ENCODE peak calls at places on chromosomes 16 and 17, in ten cellular contexts. Y is cardiac muscle cell, M is lung, Z is mammary epithelial cell, B is Peyer's patch, P is MM.1S, V is cardiac fibroblast, Q is brain microvascular endothelial cell, G is left lung, K is thoracic aorta. L is an unnamed sample.

GRCh38 chr16:87764600-87765472 is 950 bp downstream of the KLHDC4 start:
- DNase-seq in V (no peak), K (no peak), B (no peak), Y (no peak), P (peak), G (no peak), M (no peak), Z (no peak), Q (no peak), L (no peak)

GRCh38 chr16:67641779-67642708 is 2.9 kb upstream of the CARMIL2 start:
- DNase-seq in Q (no peak), Y (peak), M (peak), P (no peak), K (no peak), V (peak), G (no peak), Z (peak), B (no peak), L (peak)

GRCh38 chr17:34610038-34610437 is 30.7 kb downstream of the TMEM132E start:
- DNase-seq in M (no peak), Y (no peak), G (no peak), Z (no peak), P (no peak), Q (no peak), B (no peak), V (no peak), K (no peak), L (no peak)

GRCh38 chr17:18191967-18192366 is 8.3 kb downstream of the ALKBH5 start:
- DNase-seq in K (no peak), Z (no peak), Q (no peak), Y (no peak), B (no peak), V (no peak), M (no peak), G (no peak), P (no peak), L (no peak)

GRCh38 chr17:77273397-77274136 is 132.8 kb downstream of the SEC14L1 start:
- DNase-seq in P (no peak), Y (no peak), V (no peak), B (no peak), G (no peak), K (no peak), Z (no peak), M (no peak), Q (no peak), L (no peak)

GRCh38 chr17:8190506-8190905 is 526 bp upstream of the BORCS6 start:
- DNase-seq in Z (no peak), K (no peak), P (no peak), B (no peak), G (no peak), Y (no peak), V (no peak), Q (no peak), M (no peak), L (no peak)

GRCh38 chr17:64635647-64636305 is 26.3 kb downstream of the SMURF2 start:
- DNase-seq in V (peak), M (no peak), Y (peak), K (no peak), Z (peak), G (no peak), P (peak), B (no peak), Q (no peak), L (no peak)

GRCh38 chr16:13110124-13110796 is 208.9 kb downstream of the SHISA9 start:
- DNase-seq in Y (no peak), K (peak), B (no peak), M (no peak), G (no peak), Z (peak), V (no peak), Q (no peak), P (no peak), L (no peak)

GRCh38 chr17:8855477-8856204 is 11.8 kb downstream of the PIK3R6 start:
- DNase-seq in M (no peak), Q (no peak), K (no peak), Z (no peak), P (no peak), Y (no peak), V (no peak), B (no peak), G (no peak), L (no peak)

GRCh38 chr17:80214878-80215210 is 5.3 kb downstream of the SGSH start:
- DNase-seq in B (no peak), G (peak), M (no peak), K (no peak), P (no peak), Q (no peak), Y (no peak), Z (no peak), V (no peak), L (no peak)

GRCh38 chr16:87182759-87183158 is 134.4 kb downstream of the C16orf95 start:
- DNase-seq in V (no peak), G (no peak), Y (no peak), B (no peak), P (no peak), M (no peak), Q (no peak), K (no peak), Z (no peak), L (no peak)

GRCh38 chr16:26019406-26019805 is 327.6 kb downstream of the HS3ST4 start:
- DNase-seq in B (no peak), Z (no peak), V (no peak), G (no peak), Q (no peak), P (no peak), K (no peak), M (no peak), Y (no peak), L (no peak)

GRCh38 chr17:59165933-59166342 is 10.4 kb downstream of the PRR11 start:
- DNase-seq in V (peak), P (peak), Z (peak), M (no peak), G (no peak), B (no peak), Y (peak), K (no peak), Q (peak), L (peak)

DNA sequence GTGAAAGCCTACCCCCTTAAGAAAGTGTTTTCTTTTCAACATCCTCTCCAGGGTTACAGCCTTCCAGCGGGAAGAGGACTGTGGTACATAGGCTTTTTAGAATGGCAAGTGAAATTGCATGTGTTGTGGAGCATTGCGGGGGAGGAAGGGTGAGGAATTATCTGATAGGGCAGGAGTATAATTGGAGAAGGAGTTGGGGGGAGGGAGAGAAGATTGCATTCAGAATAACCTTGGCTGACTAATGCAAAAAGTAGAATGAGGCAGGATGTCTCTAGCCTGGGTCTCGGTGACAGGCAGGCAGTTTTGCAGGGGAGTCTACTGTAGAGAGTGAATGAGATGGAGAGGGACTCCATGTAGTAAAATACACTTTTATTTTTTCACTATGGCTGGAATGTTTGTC is 2.4 kb upstream of the CDH8 start:
- DNase-seq in Q (no peak), Z (no peak), G (no peak), P (no peak), K (no peak), B (no peak), V (no peak), M (no peak), Y (no peak), L (no peak)
- H3K4me3 ChIP-seq in Q (no peak), Z (no peak), G (no peak), P (no peak), K (no peak), B (no peak), V (no peak), M (no peak), Y (no peak), L (no peak)

DNA sequence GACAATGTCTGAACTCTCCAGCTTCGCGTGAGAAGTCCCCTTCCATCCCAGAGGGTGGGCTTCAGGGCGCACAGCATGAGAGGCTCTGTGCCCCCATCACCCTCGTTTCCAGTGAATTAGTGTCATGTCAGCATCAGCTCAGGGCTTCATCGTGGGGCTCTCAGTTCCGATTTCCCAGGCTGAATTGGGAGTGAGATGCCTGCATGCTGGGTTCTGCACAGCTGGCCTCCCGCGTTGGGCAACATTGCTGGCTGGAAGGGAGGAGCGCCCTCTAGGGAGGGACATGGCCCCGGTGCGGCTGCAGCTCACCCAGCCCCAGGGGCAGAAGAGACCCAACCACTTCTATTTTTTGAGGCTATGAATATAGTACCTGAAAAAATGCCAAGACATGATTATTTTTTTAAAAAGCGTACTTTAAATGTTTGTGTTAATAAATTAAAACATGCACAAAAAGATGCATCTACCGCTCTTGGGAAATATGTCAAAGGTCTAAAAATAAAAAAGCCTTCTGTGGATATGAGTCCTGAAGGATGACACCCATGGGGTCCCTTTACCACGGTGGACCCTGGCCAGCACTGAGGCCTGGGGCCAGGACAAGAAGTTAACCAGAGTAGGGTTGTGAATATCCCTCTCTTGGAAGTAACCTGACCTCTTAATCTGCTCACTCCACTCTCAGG is 10.5 kb upstream of the ITGAD start:
- DNase-seq in V (peak), K (no peak), Z (peak), M (peak), B (peak), Y (peak), Q (peak), G (peak), P (peak), L (no peak)
- TF ChIP-seq CTCF in V (peak), K (peak), Z (peak), M (peak), B (peak), Y (peak), Q (peak), G (peak), P (peak), L (peak)

DNA sequence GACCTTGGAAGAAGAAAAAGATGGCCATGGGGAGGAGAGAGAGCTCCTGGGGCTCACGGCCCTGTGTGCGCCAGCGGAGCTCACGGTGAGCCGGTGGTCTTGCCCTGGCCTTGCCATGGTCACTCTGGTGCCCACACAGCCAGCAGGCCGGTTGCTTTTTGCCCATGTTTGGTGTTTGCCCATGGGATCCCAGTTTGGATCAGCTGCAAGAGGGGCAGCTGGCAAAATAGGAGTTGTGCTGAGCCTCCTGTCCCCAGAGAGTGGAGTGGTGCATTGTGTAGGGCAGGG is 1.6 kb downstream of the NHERF1 start:
- DNase-seq in P (no peak), M (no peak), Q (no peak), Z (no peak), K (no peak), G (peak), Y (no peak), V (no peak), B (no peak), L (no peak)
- H3K4me3 ChIP-seq in P (peak), M (peak), Q (peak), Z (peak), K (peak), G (peak), Y (peak), V (peak), B (peak), L (peak)

DNA sequence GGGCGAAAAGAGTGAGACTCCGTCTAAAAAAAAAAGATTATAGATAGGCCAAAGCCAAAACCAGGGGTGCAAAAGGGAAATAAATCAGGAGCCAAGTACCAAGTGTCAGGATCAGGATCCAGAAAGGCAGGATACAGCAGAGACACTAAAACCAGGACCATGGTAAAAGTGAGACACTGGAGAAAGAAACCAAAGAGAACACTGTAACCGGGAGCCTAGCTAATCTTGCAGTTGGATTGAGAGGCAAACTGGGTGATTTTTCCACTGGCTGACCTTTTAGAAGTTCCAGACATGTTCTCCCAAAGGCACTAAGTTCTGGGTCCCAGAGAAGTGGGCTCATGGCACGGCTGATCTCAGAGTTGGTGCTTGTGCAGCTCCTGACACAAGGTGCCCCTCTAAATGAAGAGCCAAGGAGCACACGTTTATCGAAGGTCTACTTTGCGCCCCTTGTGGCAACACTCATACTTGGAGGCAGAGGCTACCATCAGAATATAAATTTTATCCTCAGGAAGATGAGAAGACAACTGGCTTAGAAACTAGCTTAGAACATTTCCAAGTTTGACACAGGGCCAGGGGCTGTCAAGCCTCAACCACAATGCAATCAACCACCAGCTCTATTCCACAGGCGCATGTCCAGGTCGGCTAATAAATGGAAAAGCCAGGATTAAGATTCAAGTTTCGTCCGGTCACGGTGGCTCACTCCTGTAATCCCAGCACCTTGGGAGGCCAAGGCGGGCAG is 27.5 kb upstream of the HELZ start:
- DNase-seq in V (no peak), K (no peak), Q (no peak), P (no peak), G (no peak), Y (peak), Z (no peak), B (no peak), M (no peak), L (no peak)
- TF ChIP-seq CTCF in V (peak), K (no peak), Q (peak), P (no peak), G (no peak), Y (peak), Z (peak), B (no peak), M (no peak), L (no peak)

DNA sequence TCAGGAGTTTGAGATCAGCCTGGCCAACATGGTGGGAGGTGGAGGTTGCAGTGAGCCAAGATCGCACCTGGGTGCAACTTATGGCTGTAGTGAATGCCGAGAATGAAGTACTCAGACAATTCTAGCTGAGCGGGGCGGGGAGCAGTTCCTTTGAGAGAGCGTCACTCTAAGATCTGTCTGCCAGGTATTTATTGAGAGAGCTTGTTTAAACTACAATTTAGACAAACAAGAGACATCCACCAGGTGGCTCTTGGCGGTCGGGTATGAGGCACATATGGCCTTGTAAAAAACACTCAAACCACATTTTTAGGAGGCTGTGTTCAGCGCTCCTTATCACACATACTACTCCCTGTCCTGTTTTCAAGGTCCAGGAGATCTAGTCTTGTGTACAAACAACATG is 40.6 kb upstream of the CDH1 start:
- DNase-seq in P (no peak), Y (no peak), K (no peak), G (no peak), Q (no peak), M (no peak), V (no peak), Z (no peak), B (no peak), L (peak)
- H3K4me3 ChIP-seq in P (no peak), Y (no peak), K (no peak), G (no peak), Q (no peak), M (no peak), V (no peak), Z (no peak), B (no peak), L (no peak)

GRCh38 chr17:38879878-38880727 is 10.2 kb downstream of the LASP1 start:
- DNase-seq in Q (peak), P (peak), G (no peak), V (peak), M (no peak), Z (peak), Y (peak), K (no peak), B (no peak), L (no peak)
- TF ChIP-seq CTCF in Q (no peak), P (no peak), G (no peak), V (no peak), M (no peak), Z (no peak), Y (no peak), K (no peak), B (no peak), L (no peak)

DNA sequence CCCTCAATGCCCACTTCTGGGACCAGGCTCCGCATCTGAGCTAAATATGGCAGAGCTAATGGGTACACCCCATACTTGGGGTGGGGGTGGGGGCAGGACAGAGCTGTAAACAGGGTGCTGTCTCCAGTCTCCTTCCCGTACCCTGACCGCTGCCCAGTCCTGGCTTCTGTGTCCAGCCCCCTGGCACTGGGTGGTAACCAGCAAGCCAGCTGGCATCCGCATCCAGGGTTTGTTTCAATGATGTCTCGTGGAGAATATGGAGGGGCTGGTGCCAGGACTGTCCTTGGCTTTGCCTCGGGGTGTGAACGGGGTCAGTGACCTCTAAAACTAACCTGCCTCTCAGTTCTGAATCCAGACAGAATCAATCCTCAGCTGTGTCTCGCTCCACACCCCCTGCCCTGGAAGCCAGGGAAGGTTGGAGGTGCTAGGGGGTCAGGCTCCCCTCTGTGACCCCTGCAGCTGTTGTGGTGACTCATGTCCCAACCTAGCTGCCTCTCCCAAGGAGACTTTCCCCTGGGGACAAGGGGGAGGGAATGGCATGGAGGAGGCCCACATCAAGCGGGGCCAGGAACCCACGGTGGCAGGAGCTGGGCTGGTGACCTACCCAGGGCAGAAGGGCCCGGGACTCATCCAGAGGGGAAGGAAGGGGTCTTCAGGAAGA is 1.5 kb upstream of the PNMT start:
- DNase-seq in Z (no peak), G (no peak), P (no peak), B (no peak), V (no peak), Y (no peak), Q (no peak), M (no peak), K (peak), L (no peak)
- H3K4me3 ChIP-seq in Z (no peak), G (no peak), P (no peak), B (no peak), V (no peak), Y (peak), Q (no peak), M (no peak), K (peak), L (no peak)

GRCh38 chr16:89949121-89949742 is 677 bp downstream of the DEF8 start:
- DNase-seq in Z (no peak), B (no peak), M (no peak), P (no peak), Q (no peak), V (no peak), G (peak), Y (no peak), K (no peak), L (no peak)

GRCh38 chr16:89949756-89950155 is 1.2 kb downstream of the DEF8 start:
- DNase-seq in Y (no peak), M (no peak), Q (no peak), G (peak), K (no peak), V (no peak), B (no peak), Z (no peak), P (no peak), L (no peak)

GRCh38 chr16:89944773-89945172 is 3.8 kb upstream of the DEF8 start:
- DNase-seq in Y (no peak), K (no peak), V (no peak), M (no peak), Z (no peak), G (no peak), Q (no peak), B (no peak), P (no peak), L (no peak)

GRCh38 chr16:89946515-89946914 is 2.0 kb upstream of the DEF8 start:
- DNase-seq in Q (no peak), Z (no peak), M (no peak), P (no peak), K (no peak), G (no peak), B (no peak), Y (no peak), V (no peak), L (no peak)

GRCh38 chr16:89945654-89946053 is 2.9 kb upstream of the DEF8 start:
- DNase-seq in K (no peak), P (no peak), Q (no peak), V (no peak), B (peak), M (peak), Y (no peak), G (no peak), Z (no peak), L (no peak)
- TF ChIP-seq CTCF in K (no peak), P (no peak), Q (no peak), V (no peak), B (no peak), M (no peak), Y (no peak), G (no peak), Z (peak), L (peak)

GRCh38 chr16:65760874-65761273 is 605.6 kb upstream of the CDH5 start:
- DNase-seq in K (no peak), V (no peak), P (no peak), G (no peak), Z (no peak), Q (no peak), B (no peak), M (no peak), Y (no peak), L (no peak)
- H3K4me3 ChIP-seq in K (no peak), V (no peak), P (no peak), G (no peak), Z (no peak), Q (no peak), B (no peak), M (no peak), Y (no peak), L (no peak)

DNA sequence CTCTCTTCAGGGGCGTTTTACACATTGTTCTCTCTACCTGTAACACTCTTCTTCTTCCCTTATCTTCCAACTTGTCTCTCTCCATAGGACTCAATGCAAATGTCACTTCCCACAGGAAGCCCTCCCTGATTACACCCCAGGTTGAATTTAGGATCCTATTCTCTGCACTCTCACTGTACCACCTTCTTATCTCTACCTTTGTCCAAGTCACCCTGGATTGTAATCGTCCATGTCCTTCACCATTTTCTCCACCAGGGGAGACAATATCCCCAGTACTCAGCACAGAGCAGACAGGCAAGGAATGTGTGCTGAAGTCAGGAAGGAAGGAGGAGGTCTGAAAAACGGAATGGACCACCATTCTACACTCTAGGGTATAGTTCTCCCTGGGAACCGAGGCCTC is 14.1 kb downstream of the C16orf82 start:
- DNase-seq in Z (no peak), Y (peak), K (no peak), B (no peak), V (no peak), Q (peak), M (no peak), G (no peak), P (no peak), L (no peak)
- TF ChIP-seq CTCF in Z (no peak), Y (peak), K (peak), B (peak), V (peak), Q (peak), M (no peak), G (no peak), P (no peak), L (peak)

L was measured in LNCaP clone FGC.